ENCODE peak calls at places on chromosomes 1 and 21, in four cellular contexts. Y is esophagus muscularis mucosa; I is aorta; W is CD8-positive, alpha-beta T cell. A is an unnamed sample.

GRCh38 chr1:211511947-211512346 is 20.0 kb upstream of the RD3 start:
- DNase-seq in I (peak; percentile 63), Y (no peak), W (no peak), A (no peak)

GRCh38 chr1:192862271-192862670 is 53.4 kb downstream of the RGS2 start:
- DNase-seq in I (no peak), W (no peak), Y (no peak), A (no peak)

GRCh38 chr21:17738171-17738953 is 80.8 kb downstream of the C21orf91 start:
- DNase-seq in I (peak; percentile 47), W (no peak), Y (no peak), A (no peak)

GRCh38 chr1:156601892-156602291 is 613 bp upstream of the GPATCH4 start:
- DNase-seq in Y (no peak), W (no peak), I (no peak), A (no peak)

GRCh38 chr1:10724052-10724494 is 72.4 kb downstream of the CASZ1 start:
- DNase-seq in I (no peak), Y (no peak), W (no peak), A (peak; percentile 72)

GRCh38 chr1:64844175-64844574 is 99.3 kb downstream of the RAVER2 start:
- DNase-seq in Y (no peak), W (no peak), I (no peak), A (no peak)

GRCh38 chr1:188782220-188782841 is 1695.3 kb downstream of the BRINP3 start:
- DNase-seq in W (no peak), I (no peak), Y (no peak), A (no peak)

GRCh38 chr1:167734841-167735240 is 13.1 kb downstream of the MPZL1 start:
- DNase-seq in I (no peak), Y (no peak), W (no peak), A (no peak)

GRCh38 chr1:39955547-39956539 is 898 bp downstream of the MFSD2A start:
- DNase-seq in Y (no peak), I (no peak), W (peak; percentile 22), A (peak; percentile 67)

GRCh38 chr1:6475381-6476133 is 9.6 kb upstream of the TNFRSF25 start:
- DNase-seq in I (peak; percentile 63), Y (no peak), W (peak; percentile 83), A (no peak)

GRCh38 chr1:167683226-167683625 is 38.6 kb upstream of the MPZL1 start:
- DNase-seq in Y (no peak), I (no peak), W (no peak), A (no peak)

GRCh38 chr1:19033926-19034680 is 77.6 kb upstream of the IFFO2 start:
- DNase-seq in Y (no peak), W (no peak), I (no peak), A (no peak)
- H3K27me3 ChIP-seq in Y (no peaks in the 10 kb centered on the region), W (no peaks in the 10 kb centered on the region), I (no peaks in the 10 kb centered on the region), A (no peaks in the 10 kb centered on the region)

GRCh38 chr1:75768021-75768420 is 18.0 kb upstream of the RABGGTB start:
- DNase-seq in W (no peak), I (no peak), Y (no peak), A (no peak)

GRCh38 chr1:75771978-75772377 is 14.1 kb upstream of the RABGGTB start:
- DNase-seq in Y (no peak), I (no peak), W (no peak), A (no peak)
- H3K27ac ChIP-seq in Y (no peak overlapping the region), I (no peak overlapping the region), W (no peak overlapping the region), A (no peak overlapping the region)

GRCh38 chr21:38223893-38224540 is 32.8 kb upstream of the KCNJ15 start:
- DNase-seq in W (no peak), Y (peak; percentile 42), I (no peak), A (no peak)

GRCh38 chr21:38228115-38228514 is 28.7 kb upstream of the KCNJ15 start:
- DNase-seq in I (no peak), Y (no peak), W (no peak), A (no peak)

GRCh38 chr21:38221594-38221993 is 35.2 kb upstream of the KCNJ15 start:
- DNase-seq in Y (no peak), I (no peak), W (no peak), A (no peak)

GRCh38 chr21:38229260-38229877 is 27.4 kb upstream of the KCNJ15 start:
- DNase-seq in I (no peak), Y (peak; percentile 8), W (no peak), A (no peak)

GRCh38 chr21:38227401-38227800 is 29.4 kb upstream of the KCNJ15 start:
- DNase-seq in W (no peak), Y (no peak), I (no peak), A (no peak)
- H3K9me3 ChIP-seq in W (peaks cover 12% of the 10 kb centered on the region), Y (peaks cover 54% of the 10 kb centered on the region), I (peaks cover 15% of the 10 kb centered on the region), A (peaks cover 72% of the 10 kb centered on the region)

GRCh38 chr1:2337081-2337480 is 54.3 kb downstream of the MORN1 start:
- DNase-seq in Y (no peak), I (no peak), W (no peak), A (no peak)
- H3K27me3 ChIP-seq in Y (no peaks in the 10 kb centered on the region), I (no peaks in the 10 kb centered on the region), W (no peaks in the 10 kb centered on the region), A (no peaks in the 10 kb centered on the region)

GRCh38 chr1:58809327-58810040 is 25.6 kb upstream of the JUN start:
- DNase-seq in Y (no peak), I (no peak), W (no peak), A (no peak)
- H3K27ac ChIP-seq in Y (no peak overlapping the region), I (no peak overlapping the region), W (no peak overlapping the region), A (no peak overlapping the region)